ENCODE peak calls at places on chromosomes 12 and 14, in four cellular contexts. I, L, X and R are unnamed samples.

GRCh38 chr12:39574785-39575497 is 44.7 kb downstream of the ABCD2 start:
- DNase-seq in I (no peak), L (no peak), X (no peak), R (no peak)

GRCh38 chr12:51392556-51393237 is 1.5 kb upstream of the GALNT6 start:
- DNase-seq in I (no peak), L (no peak), X (no peak), R (peak)

GRCh38 chr12:11901687-11902524 is 168.8 kb upstream of the BCL2L14 start:
- DNase-seq in I (no peak), L (no peak), X (no peak), R (no peak)

GRCh38 chr14:61472025-61472672 is 150.8 kb downstream of the PRKCH start:
- DNase-seq in I (no peak), L (peak), X (no peak), R (peak)

GRCh38 chr12:122473543-122474323 is 27.0 kb downstream of the ZCCHC8 start:
- DNase-seq in I (peak), L (no peak), X (peak), R (no peak)

GRCh38 chr12:2834581-2835491 is at the start of gene NRIP2:
- DNase-seq in I (no peak), L (no peak), X (no peak), R (peak)

GRCh38 chr12:131094831-131095805 is 141.4 kb downstream of the ADGRD1 start:
- DNase-seq in I (no peak), L (no peak), X (no peak), R (no peak)

GRCh38 chr14:72617391-72618011 is 276.4 kb downstream of the DPF3 start:
- DNase-seq in I (no peak), L (no peak), X (no peak), R (peak)

GRCh38 chr14:66440806-66441205 is 45.4 kb upstream of the CCDC196 start:
- DNase-seq in I (no peak), L (no peak), X (no peak), R (no peak)

GRCh38 chr14:87030182-87030581 is 962.8 kb downstream of the GALC start:
- DNase-seq in I (no peak), L (no peak), X (no peak), R (no peak)

GRCh38 chr12:47773062-47773857 is at the start of gene SLC48A1:
- DNase-seq in I (peak), L (peak), X (no peak), R (peak)

GRCh38 chr12:109949089-109949488 is 47.1 kb downstream of the GIT2 start:
- DNase-seq in I (no peak), L (peak), X (no peak), R (no peak)

GRCh38 chr12:48890657-48891418 is 25.2 kb upstream of the RND1 start:
- DNase-seq in I (peak), L (peak), X (no peak), R (peak)

GRCh38 chr12:55930771-55931316 is at the start of gene DGKA:
- DNase-seq in I (peak), L (peak), X (peak), R (peak)

GRCh38 chr12:113625499-113625898 is 153.8 kb upstream of the LHX5 start:
- DNase-seq in I (no peak), L (no peak), X (no peak), R (no peak)

GRCh38 chr14:89519000-89519399 is 102.0 kb upstream of the FOXN3 start:
- DNase-seq in I (no peak), L (no peak), X (no peak), R (no peak)

GRCh38 chr12:55034218-55034617 is 14.4 kb downstream of the NEUROD4 start:
- DNase-seq in I (no peak), L (no peak), X (no peak), R (no peak)

GRCh38 chr14:35416108-35416750 is 11.7 kb upstream of the NFKBIA start:
- DNase-seq in I (no peak), L (no peak), X (peak), R (no peak)

GRCh38 chr12:5051334-5051733 is 7.7 kb downstream of the KCNA5 start:
- DNase-seq in I (no peak), L (no peak), X (no peak), R (no peak)
- TF ChIP-seq MYC in I (no peak), L (no peak), X (no peak), R (no peak)

DNA sequence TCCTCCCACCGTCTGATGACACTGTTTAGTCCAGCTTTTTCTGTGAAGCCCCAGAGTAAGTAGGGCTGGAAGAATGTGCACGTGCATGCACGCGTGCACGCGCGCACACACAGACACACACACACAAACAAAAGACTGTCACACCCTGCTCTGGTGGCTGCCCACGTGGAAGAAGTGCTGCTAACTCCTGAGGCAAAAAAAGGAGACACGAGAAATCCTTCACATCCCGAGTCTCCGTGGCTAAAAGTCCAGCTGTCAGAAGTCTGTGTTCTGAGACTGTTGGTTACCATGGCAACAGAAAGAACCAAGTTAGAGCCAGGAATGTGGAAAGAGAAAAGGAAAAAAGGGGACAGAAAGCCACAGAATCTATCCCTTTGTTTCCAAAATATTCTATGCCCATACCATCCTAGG is 1.5 kb upstream of the C12orf71 start:
- DNase-seq in I (no peak), L (no peak), X (no peak), R (no peak)
- H2AFZ ChIP-seq in I (no peak), L (no peak), X (no peak), R (no peak)

GRCh38 chr14:84882830-84883229 is 647.1 kb upstream of the FLRT2 start:
- DNase-seq in I (no peak), L (no peak), X (no peak), R (no peak)

GRCh38 chr14:84885061-84885460 is 644.9 kb upstream of the FLRT2 start:
- DNase-seq in I (no peak), L (no peak), X (no peak), R (no peak)
- H3K4me3 ChIP-seq in I (no peak), L (no peak), X (no peak), R (no peak)

GRCh38 chr14:100321473-100322137 is 1.5 kb upstream of the SLC25A47 start:
- DNase-seq in I (no peak), L (no peak), X (no peak), R (no peak)

GRCh38 chr14:100317389-100317788 is 5.8 kb upstream of the SLC25A47 start:
- DNase-seq in I (no peak), L (no peak), X (no peak), R (no peak)

GRCh38 chr14:100314724-100315123 is 8.4 kb upstream of the SLC25A47 start:
- DNase-seq in I (no peak), L (no peak), X (no peak), R (no peak)

GRCh38 chr14:100320157-100320856 is 2.8 kb upstream of the SLC25A47 start:
- DNase-seq in I (no peak), L (no peak), X (no peak), R (no peak)

GRCh38 chr14:100317897-100318808 is 5.0 kb upstream of the SLC25A47 start:
- DNase-seq in I (peak), L (no peak), X (no peak), R (peak)
- TF ChIP-seq MYC in I (peak), L (peak), X (no peak), R (no peak)

DNA sequence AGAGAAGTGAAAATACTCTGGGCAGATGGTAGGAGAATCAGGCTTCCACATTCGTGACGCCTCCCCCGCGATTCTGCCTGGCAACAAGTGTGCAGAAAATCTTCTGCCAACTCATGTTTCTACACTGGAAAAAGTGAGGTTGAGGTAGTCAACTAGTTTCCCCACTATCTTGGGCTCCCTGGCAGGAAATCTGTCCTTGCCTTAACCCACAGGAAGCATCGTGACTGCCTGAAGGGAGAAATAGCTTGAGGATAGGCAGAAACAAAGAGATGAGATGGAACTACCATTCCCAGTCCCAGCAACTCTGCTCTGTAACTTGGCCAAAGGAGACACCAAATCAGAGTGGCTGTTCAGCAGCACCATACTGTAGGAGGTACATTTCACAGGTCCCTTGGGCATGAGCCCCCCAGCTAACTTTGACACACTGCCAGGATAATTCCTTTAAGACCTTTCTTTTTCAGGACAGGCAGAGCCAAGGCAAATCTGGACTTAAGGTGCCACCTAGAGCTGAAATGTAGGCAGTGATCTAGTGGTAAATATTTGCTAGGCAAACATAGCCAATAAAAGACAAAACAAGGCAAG is 205.0 kb downstream of the PTPRO start:
- DNase-seq in I (no peak), L (peak), X (no peak), R (peak)
- H2AFZ ChIP-seq in I (no peak), L (peak), X (no peak), R (peak)

GRCh38 chr14:99191663-99192621 is 80.1 kb downstream of the BCL11B start:
- DNase-seq in I (no peak), L (no peak), X (no peak), R (peak)
- H3K4me3 ChIP-seq in I (no peak), L (peak), X (no peak), R (no peak)

DNA sequence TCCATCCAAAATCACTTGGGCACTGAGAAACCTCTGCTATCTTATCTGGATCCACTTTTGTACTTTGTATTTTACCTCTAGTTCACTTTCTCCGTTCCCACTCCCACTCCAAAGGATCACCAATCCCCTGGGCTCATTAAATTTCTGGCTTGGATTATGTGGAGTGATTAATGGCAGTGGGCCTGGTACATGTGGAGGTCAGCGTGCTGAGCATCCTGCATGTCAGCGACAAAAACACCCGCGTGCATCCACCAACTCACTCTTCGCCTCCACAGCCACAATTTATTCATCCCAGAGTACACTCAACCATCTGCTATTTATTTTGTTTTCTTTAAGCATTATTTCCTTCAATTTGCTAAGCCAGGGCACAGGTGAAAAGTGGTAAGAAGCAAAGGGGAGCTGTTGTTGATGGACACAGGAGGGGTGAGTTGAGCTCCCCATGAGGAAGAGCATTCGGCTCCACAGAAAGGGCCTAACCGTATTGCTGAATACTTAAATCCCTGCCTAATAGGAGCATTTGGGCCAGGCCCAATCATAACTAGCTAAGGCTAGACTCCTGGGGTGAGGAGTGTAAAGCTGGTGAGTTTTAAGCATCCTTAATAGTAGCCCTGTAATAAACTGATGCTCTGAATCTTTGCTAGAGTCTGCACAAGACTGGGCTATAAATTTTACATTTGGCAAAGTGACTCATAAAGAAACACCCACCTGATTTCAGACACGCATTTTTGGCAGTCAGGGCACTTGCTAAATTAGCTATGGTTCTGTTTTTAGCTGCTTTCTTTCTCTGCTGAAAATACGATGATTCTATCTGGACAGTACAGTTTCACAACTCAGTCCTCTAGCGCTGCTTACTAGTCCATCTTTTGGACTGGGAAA is 137.8 kb downstream of the SLC25A21 start:
- DNase-seq in I (no peak), L (no peak), X (no peak), R (no peak)
- TF ChIP-seq MYC in I (no peak), L (no peak), X (no peak), R (no peak)

DNA sequence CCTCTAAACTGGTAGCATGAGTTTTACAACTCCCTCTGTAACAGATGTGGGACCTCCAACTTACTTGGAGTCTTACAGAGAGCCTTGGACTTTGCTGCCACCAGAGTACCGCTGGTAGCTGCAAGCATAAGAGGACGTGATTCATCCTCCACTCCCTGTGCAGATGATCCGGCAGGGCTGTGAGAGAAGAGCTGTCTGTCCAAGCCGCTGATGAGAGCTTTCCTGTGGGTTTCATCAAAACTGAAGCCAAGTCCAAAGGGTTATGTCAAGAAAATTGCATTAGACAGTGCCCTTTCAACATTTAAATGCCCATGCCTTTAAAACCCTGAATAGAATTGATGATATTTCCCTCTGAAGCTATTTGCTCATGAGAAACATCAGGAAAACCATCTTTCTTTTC is 85.8 kb downstream of the LLPH start:
- DNase-seq in I (no peak), L (peak), X (no peak), R (no peak)
- H2AFZ ChIP-seq in I (no peak), L (no peak), X (no peak), R (no peak)

GRCh38 chr14:80933282-80933681 is 8.3 kb downstream of the CEP128 start:
- DNase-seq in I (no peak), L (no peak), X (no peak), R (no peak)
- H3K4me3 ChIP-seq in I (no peak), L (no peak), X (no peak), R (no peak)